ENCODE peak calls at places on chromosomes 16 and 17, in four cellular contexts. G is left ventricle myocardium inferior; L is RCC 7860; B is activated CD4-positive, CD25-positive, alpha-beta regulatory T cell. M is an unnamed sample.

GRCh38 chr16:9755076-9755475 is 427.2 kb downstream of the GRIN2A start:
- DNase-seq in B (no peak), G (no peak), L (no peak), M (no peak)

GRCh38 chr17:31495049-31495885 is 103.8 kb downstream of the RAB11FIP4 start:
- DNase-seq in G (no peak), B (no peak), L (peak), M (no peak)

GRCh38 chr16:54055191-54055590 is 231.4 kb downstream of the IRX3 start:
- DNase-seq in B (no peak), L (no peak), G (no peak), M (no peak)

GRCh38 chr17:60079401-60079861 is 710 bp upstream of the HEATR6 start:
- DNase-seq in L (peak), G (no peak), B (no peak), M (no peak)

GRCh38 chr17:72430611-72431432 is 310.0 kb downstream of the SOX9 start:
- DNase-seq in B (no peak), L (no peak), G (no peak), M (no peak)

GRCh38 chr16:29811896-29812665 is at the start of gene PRRT2:
- DNase-seq in G (peak), L (peak), B (no peak), M (peak)

GRCh38 chr17:45436161-45436560 is 3.5 kb upstream of the ARHGAP27 start:
- DNase-seq in L (no peak), B (no peak), G (no peak), M (no peak)

GRCh38 chr17:67487506-67487905 is 110.4 kb downstream of the PITPNC1 start:
- DNase-seq in G (no peak), L (no peak), B (no peak), M (no peak)

GRCh38 chr16:87101903-87102302 is 215.3 kb downstream of the C16orf95 start:
- DNase-seq in G (no peak), B (no peak), L (no peak), M (no peak)

GRCh38 chr17:70357196-70357595 is 187.9 kb downstream of the KCNJ2 start:
- DNase-seq in L (no peak), B (no peak), G (no peak), M (no peak)

GRCh38 chr17:74502866-74503265 is 28.4 kb downstream of the CD300LB start:
- DNase-seq in B (no peak), L (no peak), G (no peak), M (no peak)

GRCh38 chr17:58575511-58575910 is 61.1 kb upstream of the MTMR4 start:
- DNase-seq in B (no peak), G (no peak), L (no peak), M (no peak)

GRCh38 chr17:8056232-8056975 is 17.5 kb downstream of the ALOX15B start:
- DNase-seq in G (no peak), L (peak), B (no peak), M (no peak)

GRCh38 chr17:76354747-76355310 is 1.1 kb upstream of the PRPSAP1 start:
- DNase-seq in B (no peak), L (peak), G (no peak), M (no peak)

GRCh38 chr17:57210224-57210553 is 46.1 kb upstream of the MSI2 start:
- DNase-seq in L (peak), G (no peak), B (no peak), M (no peak)

GRCh38 chr17:7260601-7261376 is 1.5 kb downstream of the CLDN7 start:
- DNase-seq in G (no peak), B (no peak), L (no peak), M (no peak)

GRCh38 chr16:21684199-21684598 is 20.4 kb downstream of the OTOA start:
- DNase-seq in G (no peak), L (no peak), B (no peak), M (no peak)

GRCh38 chr17:31113939-31114338 is 19.2 kb downstream of the NF1 start:
- DNase-seq in G (no peak), L (no peak), B (no peak), M (no peak)

GRCh38 chr17:81518785-81519283 is 6.2 kb upstream of the ACTG1 start:
- DNase-seq in G (peak), B (no peak), L (no peak), M (no peak)

GRCh38 chr17:61862105-61862574 is 1.2 kb downstream of the BRIP1 start:
- DNase-seq in L (peak), B (no peak), G (no peak), M (no peak)

GRCh38 chr17:40020146-40020545 is 4.9 kb downstream of the CSF3 start:
- DNase-seq in B (no peak), L (no peak), G (no peak), M (no peak)

GRCh38 chr16:50126183-50126582 is 26.9 kb upstream of the TENT4B start:
- DNase-seq in G (no peak), B (no peak), L (no peak), M (no peak)

GRCh38 chr16:53098526-53099317 is 43.9 kb downstream of the CHD9 start:
- DNase-seq in G (peak), B (no peak), L (peak), M (no peak)

GRCh38 chr17:61054430-61054829 is 345.2 kb upstream of the TBX2 start:
- DNase-seq in B (no peak), G (no peak), L (no peak), M (no peak)